ENCODE peak calls at places on chromosome 3, in six cellular contexts. W is stimulated activated effector memory CD8-positive, alpha-beta T cell treated with anti-CD3 and anti-CD28 coated beads, Interleukin-12 subunit alpha, Interleukin-12 subunit beta, amount 100 ng/mL, for 72 hours; M is heart right ventricle; A is heart left ventricle; O is SHP77; H is activated T-cell treated with anti-CD3 and anti-CD28 coated beads for 1 hour. L is an unnamed sample.

GRCh38 chr3:34258271-34259015 is 460.0 kb downstream of the PDCD6IP start:
- DNase-seq in W (no peak), M (no peak), A (peak; percentile 21), O (no peak), H (no peak), L (no peak)

GRCh38 chr3:170660139-170660538 is 74.3 kb upstream of the SLC7A14 start:
- DNase-seq in W (no peak), M (no peak), A (no peak), O (no peak), H (no peak), L (no peak)

GRCh38 chr3:189222927-189223706 is 51.3 kb downstream of the TPRG1 start:
- DNase-seq in W (no peak), M (no peak), A (no peak), O (no peak), H (no peak), L (no peak)

GRCh38 chr3:52286777-52287110 is 884 bp upstream of the GLYCTK start:
- DNase-seq in W (no peak), M (no peak), A (no peak), O (no peak), H (no peak), L (peak; percentile 58)

GRCh38 chr3:53166781-53167291 is 5.8 kb downstream of the PRKCD start:
- DNase-seq in W (no peak), M (peak; percentile 75), A (peak; percentile 84), O (no peak), H (no peak), L (no peak)

GRCh38 chr3:157204431-157204830 is 44.5 kb upstream of the CCNL1 start:
- DNase-seq in W (no peak), M (no peak), A (no peak), O (no peak), H (no peak), L (no peak)

GRCh38 chr3:28206479-28206878 is 34.9 kb upstream of the CMC1 start:
- DNase-seq in W (no peak), M (no peak), A (no peak), O (no peak), H (no peak), L (no peak)

GRCh38 chr3:27758083-27758482 is 36.0 kb upstream of the EOMES start:
- DNase-seq in W (peak; percentile 56), M (no peak), A (no peak), O (no peak), H (no peak), L (no peak)

GRCh38 chr3:54427951-54428871 is 305.9 kb downstream of the CACNA2D3 start:
- DNase-seq in W (peak; percentile 49), M (peak; percentile 48), A (peak; percentile 32), O (peak; percentile 23), H (no peak), L (peak; percentile 61)